ENCODE peak calls at places on chromosomes 4 and X, in four cellular contexts. T is endothelial cell of umbilical vein, I is A549, O is ovary. V is an unnamed sample.

GRCh38 chr4:46392421-46392820 is 2.5 kb upstream of the GABRA2 start:
- DNase-seq in T (no peak), I (no peak), O (no peak), V (no peak)

GRCh38 chr4:3493720-3494492 is 30.8 kb downstream of the DOK7 start:
- DNase-seq in T (no peak), I (no peak), O (no peak), V (no peak)

GRCh38 chr4:173958445-173958844 is 325.0 kb downstream of the FBXO8 start:
- DNase-seq in T (no peak), I (no peak), O (no peak), V (no peak)

GRCh38 chr4:148052448-148052847 is 320.6 kb downstream of the ARHGAP10 start:
- DNase-seq in T (no peak), I (no peak), O (no peak), V (no peak)

GRCh38 chrX:16882188-16882587 is 12.0 kb upstream of the RBBP7 start:
- DNase-seq in T (peak), I (no peak), O (peak), V (no peak)

GRCh38 chr4:122666527-122667245 is 45.8 kb upstream of the IL21 start:
- DNase-seq in T (peak), I (peak), O (no peak), V (peak)

GRCh38 chrX:118594697-118595420 is 99.2 kb downstream of the DOCK11 start:
- DNase-seq in T (no peak), I (no peak), O (no peak), V (no peak)

GRCh38 chrX:18574591-18574990 is 97.3 kb downstream of the RS1 start:
- DNase-seq in T (peak), I (no peak), O (peak), V (peak)

GRCh38 chrX:16487620-16488380 is 162.2 kb upstream of the S100G start:
- DNase-seq in T (no peak), I (no peak), O (no peak), V (no peak)

GRCh38 chr4:103422467-103423219 is 224.5 kb upstream of the CENPE start:
- DNase-seq in T (no peak), I (no peak), O (no peak), V (no peak)

GRCh38 chrX:106484233-106484632 is 127.5 kb upstream of the RADX start:
- DNase-seq in T (no peak), I (no peak), O (no peak), V (no peak)

GRCh38 chrX:140360284-140360683 is 144.6 kb downstream of the SOX3 start:
- DNase-seq in T (no peak), I (no peak), O (no peak), V (no peak)

GRCh38 chrX:6694977-6695376 is 160.1 kb upstream of the VCX3A start:
- DNase-seq in T (no peak), I (no peak), O (no peak), V (no peak)

GRCh38 chr4:7625073-7625472 is 190.3 kb upstream of the PSAPL1 start:
- DNase-seq in T (no peak), I (no peak), O (no peak), V (no peak)

GRCh38 chr4:108890491-108890890 is 127.6 kb upstream of the ETNPPL start:
- DNase-seq in T (no peak), I (no peak), O (no peak), V (no peak)

GRCh38 chr4:175560628-175561027 is 251.4 kb downstream of the GPM6A start:
- DNase-seq in T (no peak), I (peak), O (no peak), V (no peak)

GRCh38 chr4:132266374-132266773 is 882.7 kb upstream of the PCDH10 start:
- DNase-seq in T (no peak), I (no peak), O (no peak), V (no peak)

GRCh38 chr4:106369456-106370060 is 980 bp upstream of the GIMD1 start:
- DNase-seq in T (peak), I (peak), O (no peak), V (no peak)

GRCh38 chr4:112348488-112349158 is 51.5 kb downstream of the ALPK1 start:
- DNase-seq in T (peak), I (peak), O (no peak), V (peak)

GRCh38 chr4:17024430-17024829 is 126.0 kb upstream of the LDB2 start:
- DNase-seq in T (no peak), I (no peak), O (no peak), V (no peak)

GRCh38 chr4:56857601-56858301 is 36.2 kb upstream of the SPINK2 start:
- DNase-seq in T (no peak), I (no peak), O (no peak), V (no peak)

GRCh38 chr4:110364911-110365520 is 110.9 kb upstream of the ENPEP start:
- DNase-seq in T (no peak), I (no peak), O (no peak), V (no peak)

GRCh38 chrX:139448996-139449395 is 81.5 kb upstream of the F9 start:
- DNase-seq in T (no peak), I (no peak), O (no peak), V (no peak)

GRCh38 chr4:31100551-31100950 is 380.4 kb downstream of the PCDH7 start:
- DNase-seq in T (no peak), I (no peak), O (no peak), V (no peak)

GRCh38 chr4:155780773-155781172 is 22.0 kb downstream of the GUCY1B1 start:
- DNase-seq in T (no peak), I (no peak), O (no peak), V (no peak)

GRCh38 chr4:7212101-7212674 is 19.9 kb downstream of the SORCS2 start:
- DNase-seq in T (no peak), I (no peak), O (no peak), V (no peak)

GRCh38 chr4:132227349-132228165 is 921.5 kb upstream of the PCDH10 start:
- DNase-seq in T (peak), I (peak), O (no peak), V (no peak)

GRCh38 chr4:8645753-8646124 is 53.2 kb downstream of the CPZ start:
- DNase-seq in T (no peak), I (no peak), O (peak), V (no peak)

GRCh38 chr4:111362891-111363290 is 740.0 kb upstream of the PITX2 start:
- DNase-seq in T (no peak), I (no peak), O (no peak), V (no peak)

GRCh38 chrX:72182924-72183323 is 1.4 kb downstream of the PIN4 start:
- DNase-seq in T (no peak), I (no peak), O (no peak), V (no peak)

GRCh38 chrX:72180539-72180938 is 1.0 kb upstream of the PIN4 start:
- DNase-seq in T (no peak), I (no peak), O (no peak), V (no peak)

DNA sequence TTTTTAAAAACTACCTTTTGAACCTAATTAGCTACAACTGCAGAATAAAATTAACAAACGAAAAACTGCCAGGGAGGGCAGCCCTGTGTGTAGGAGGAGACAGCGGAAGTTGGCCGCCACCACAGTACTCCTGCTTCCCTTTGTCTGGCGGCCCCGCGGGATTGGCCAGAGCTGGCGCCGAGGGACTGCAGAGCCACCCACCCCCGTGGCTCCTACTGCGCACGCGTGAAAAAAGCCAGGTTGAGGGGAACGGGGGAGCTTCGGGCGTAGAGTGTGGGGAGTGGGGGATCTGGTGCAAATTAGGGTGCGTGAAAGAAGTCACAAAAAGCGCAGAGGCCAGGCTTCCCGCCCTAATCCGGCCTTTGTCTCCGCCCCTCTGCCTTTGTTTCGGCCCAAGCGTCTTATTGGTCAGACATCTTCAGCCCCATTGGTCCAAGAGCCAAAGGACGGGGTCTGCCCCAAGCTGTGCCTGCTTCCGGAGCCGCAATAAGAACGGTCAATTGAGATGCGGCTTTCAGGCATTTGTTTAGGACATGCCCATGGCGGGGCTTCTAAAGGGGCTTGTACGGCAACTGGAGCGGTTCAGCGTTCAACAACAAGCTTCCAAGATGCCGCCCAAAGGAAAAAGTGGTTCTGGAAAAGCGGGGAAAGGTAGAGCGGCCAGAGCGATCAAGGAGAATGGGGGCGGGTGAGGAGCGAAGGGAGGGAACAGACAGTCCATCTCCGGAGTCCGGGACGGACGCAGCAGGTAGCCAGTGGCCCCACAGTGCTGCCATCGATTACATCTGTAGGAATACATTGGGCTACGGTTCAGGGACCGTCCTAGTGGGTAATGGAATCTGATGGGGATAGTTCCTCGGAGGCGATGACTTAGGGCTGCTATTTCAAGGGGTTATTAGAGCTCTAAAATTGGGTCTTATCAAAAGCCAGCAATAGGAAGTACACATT is at the start of gene PIN4:
- DNase-seq in T (peak), I (peak), O (peak), V (peak)
- TF ChIP-seq POLR2A in T (no peak), I (peak), O (peak), V (peak)

GRCh38 chr4:74675673-74676279 is 118.5 kb downstream of the BTC start:
- DNase-seq in T (peak), I (peak), O (no peak), V (no peak)
- TF ChIP-seq POLR2A in T (no peak), I (no peak), O (no peak), V (no peak)

GRCh38 chrX:116427976-116428375 is 8.4 kb upstream of the SLC6A14 start:
- DNase-seq in T (no peak), I (no peak), O (no peak), V (no peak)
- TF ChIP-seq POLR2A in T (no peak), I (no peak), O (no peak), V (no peak)

DNA sequence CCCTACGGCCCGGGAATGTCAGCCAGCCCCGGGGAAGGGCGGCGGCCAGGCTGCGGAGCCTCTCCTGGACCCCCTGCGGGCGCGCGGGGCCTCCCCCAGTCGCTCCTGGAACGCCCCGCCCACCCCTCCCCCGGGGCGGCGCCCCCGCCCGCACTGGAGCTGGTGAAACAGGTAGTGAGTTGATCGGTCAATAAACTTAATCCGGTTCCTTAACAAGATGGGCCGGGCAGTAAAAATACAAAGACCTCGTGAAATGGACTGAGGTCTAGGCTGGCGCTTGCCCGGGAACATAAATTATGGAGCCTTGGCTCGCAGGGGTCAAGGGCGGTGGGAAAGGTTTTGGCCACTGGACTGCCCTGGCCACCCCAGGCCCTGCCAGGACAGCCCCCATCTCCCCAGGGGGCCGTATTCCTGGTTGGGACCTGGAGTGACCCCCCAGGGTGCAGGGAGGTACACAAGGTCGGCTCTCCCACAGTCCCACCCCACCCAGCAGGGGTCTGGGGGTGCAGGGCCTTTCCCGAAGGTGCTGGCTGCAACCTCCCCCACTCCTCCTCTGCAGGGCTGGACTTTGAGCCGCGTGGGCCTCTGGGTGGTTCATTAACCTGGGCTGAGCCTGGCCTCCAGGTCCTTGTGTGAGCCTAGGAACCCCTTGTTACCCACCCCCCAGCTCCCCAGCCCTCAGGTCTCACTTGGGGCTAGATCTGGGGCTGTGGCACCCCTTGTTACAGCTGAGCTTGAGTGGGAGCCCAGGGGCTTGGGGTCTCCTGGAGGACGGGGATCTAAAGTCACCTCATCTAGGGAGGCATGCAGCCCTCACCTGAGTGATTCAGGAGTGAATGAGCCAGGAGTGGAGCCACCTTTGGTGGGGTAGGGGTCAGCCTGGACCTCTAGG is 2.5 kb downstream of the FGFR3 start:
- DNase-seq in T (no peak), I (no peak), O (no peak), V (no peak)
- TF ChIP-seq POLR2A in T (no peak), I (no peak), O (no peak), V (no peak)

V was measured in H54.